ENCODE peak calls at places on chromosomes 13 and 19, in six cellular contexts. O is uterus, T is thyroid gland, E is HCT116, M is transverse colon, R is H1. X is an unnamed sample.

GRCh38 chr13:31742102-31742695 is 2.9 kb downstream of the RXFP2 start:
- DNase-seq in M (peak; percentile 55), O (peak; percentile 72), R (peak; percentile 83), E (peak; percentile 40), T (peak; percentile 59), X (peak; percentile 55)

GRCh38 chr19:7460562-7460966 is 28.3 kb downstream of the PEX11G start:
- DNase-seq in E (no peak), T (no peak), M (no peak), R (no peak), O (no peak), X (no peak)

GRCh38 chr19:43468354-43469159 is 3.1 kb upstream of the LYPD3 start:
- DNase-seq in M (no peak), O (no peak), T (no peak), R (no peak), E (no peak), X (no peak)

GRCh38 chr13:40639226-40639681 is 27.2 kb downstream of the FOXO1 start:
- DNase-seq in E (no peak), T (no peak), M (no peak), R (no peak), O (no peak), X (no peak)

GRCh38 chr19:42176649-42176989 is 40.9 kb downstream of the DEDD2 start:
- DNase-seq in R (peak; percentile 67), E (no peak), O (no peak), M (no peak), T (no peak), X (no peak)

GRCh38 chr13:32314271-32314967 is 744 bp downstream of the ZAR1L start:
- DNase-seq in T (no peak), R (no peak), M (peak; percentile 28), E (no peak), O (peak; percentile 18), X (no peak)

GRCh38 chr13:110226051-110226562 is 80.8 kb downstream of the COL4A1 start:
- DNase-seq in R (no peak), O (no peak), E (no peak), T (no peak), M (no peak), X (no peak)

GRCh38 chr13:90395846-90396245 is 951.6 kb upstream of the MIR17HG start:
- DNase-seq in O (no peak), E (no peak), T (no peak), R (no peak), M (no peak), X (no peak)

GRCh38 chr19:7606289-7606688 is 10.6 kb downstream of the CAMSAP3 start:
- DNase-seq in R (no peak), T (no peak), M (no peak), O (no peak), E (no peak), X (no peak)

GRCh38 chr13:74136089-74136658 is 2.0 kb upstream of the KLF12 start:
- DNase-seq in T (peak; percentile 4), M (peak; percentile 31), O (no peak), R (no peak), E (no peak), X (no peak)

GRCh38 chr13:42477588-42478190 is 96.3 kb upstream of the TNFSF11 start:
- DNase-seq in M (no peak), T (no peak), E (no peak), R (no peak), O (no peak), X (no peak)

GRCh38 chr19:28169168-28169862 is 1043.6 kb downstream of the UQCRFS1 start:
- DNase-seq in E (no peak), M (no peak), O (no peak), R (peak; percentile 51), T (no peak), X (no peak)

GRCh38 chr13:41813426-41813825 is 147.5 kb downstream of the VWA8 start:
- DNase-seq in R (no peak), M (no peak), E (no peak), O (no peak), T (no peak), X (no peak)

GRCh38 chr19:51799311-51799997 is 4.5 kb downstream of the FPR3 start:
- DNase-seq in R (no peak), M (peak; percentile 58), T (peak; percentile 41), O (peak; percentile 78), E (no peak), X (peak; percentile 87)

GRCh38 chr13:104841110-104841509 is 1694.4 kb downstream of the EFNB2 start:
- DNase-seq in O (no peak), T (no peak), M (no peak), R (no peak), E (no peak), X (no peak)

GRCh38 chr13:110771194-110771593 is 57.7 kb downstream of the ING1 start:
- DNase-seq in M (no peak), R (no peak), O (peak; percentile 31), T (no peak), E (no peak), X (no peak)

GRCh38 chr13:35781044-35781443 is 304.6 kb upstream of the MAB21L1 start:
- DNase-seq in E (no peak), M (no peak), R (no peak), T (no peak), O (no peak), X (no peak)

GRCh38 chr13:44747179-44747578 is 171.0 kb upstream of the TSC22D1 start:
- DNase-seq in T (peak; percentile 26), E (no peak), O (no peak), R (no peak), M (no peak), X (no peak)

GRCh38 chr19:867855-868457 is 8.5 kb downstream of the CFD start:
- DNase-seq in T (no peak), R (no peak), O (no peak), E (no peak), M (no peak), X (no peak)

GRCh38 chr13:53250272-53250875 is 221.8 kb downstream of the OLFM4 start:
- DNase-seq in T (peak; percentile 11), O (no peak), E (peak; percentile 56), R (no peak), M (no peak), X (peak; percentile 18)

GRCh38 chr19:2081873-2082810 is 14.0 kb downstream of the MOB3A start:
- DNase-seq in R (no peak), E (no peak), O (no peak), M (peak; percentile 64), T (no peak), X (no peak)

GRCh38 chr19:16309653-16310052 is 15.0 kb upstream of the KLF2 start:
- DNase-seq in M (no peak), E (no peak), R (no peak), T (no peak), O (no peak), X (no peak)

DNA sequence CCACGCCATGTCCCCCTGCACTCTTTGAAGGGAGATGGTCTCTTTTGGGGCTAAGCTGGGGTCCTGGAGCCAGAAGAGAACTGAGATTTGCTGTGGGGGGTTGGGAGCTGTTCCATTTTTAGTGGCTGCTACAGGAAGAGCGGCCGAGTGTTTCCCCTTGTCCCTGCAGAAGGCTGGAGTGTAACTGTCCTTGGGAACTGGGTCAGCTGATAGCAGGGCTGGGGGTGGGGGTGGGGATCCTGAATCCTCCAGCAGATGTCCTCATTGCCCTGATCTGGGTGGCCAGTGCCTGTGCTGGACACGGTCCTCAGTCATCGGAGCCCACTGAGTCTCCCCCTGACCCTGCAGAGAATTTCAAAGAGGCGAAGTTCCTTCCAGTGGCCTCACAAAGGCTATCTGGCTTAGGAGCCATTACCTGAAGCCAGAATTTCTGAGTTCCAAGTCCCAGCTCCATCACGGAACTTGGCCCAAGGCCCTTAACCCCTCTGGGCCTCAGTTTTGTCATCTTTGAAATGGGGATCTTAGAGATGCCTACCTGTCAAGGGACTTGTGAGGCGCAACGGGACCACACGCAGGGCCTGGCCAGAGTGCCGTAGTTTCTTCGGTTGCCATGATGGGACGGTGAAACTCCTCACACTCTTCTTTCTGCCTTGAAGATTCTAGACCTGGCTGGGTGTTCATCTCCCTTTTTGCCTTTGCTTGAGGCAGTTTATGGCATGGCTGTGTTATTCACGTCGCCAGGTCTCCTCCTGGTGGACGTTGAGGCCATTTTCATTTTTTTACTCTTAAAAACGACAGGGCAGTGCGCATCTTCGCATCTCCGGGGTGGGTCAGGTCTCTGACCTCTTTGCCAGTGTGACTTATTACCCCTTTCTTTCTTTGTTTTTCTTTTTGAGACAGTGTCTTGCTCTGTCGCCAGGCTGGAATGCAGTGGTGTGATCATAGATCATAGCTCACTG is 51.9 kb downstream of the DNM2 start:
- DNase-seq in R (no peak), O (peak; percentile 50), T (no peak), M (peak; percentile 31), E (no peak), X (no peak)
- TF ChIP-seq CTCF in R (peak; percentile 15), O (peak; percentile 21), T (no peak), M (peak; percentile 57), E (peak; percentile 26), X (no peak)

GRCh38 chr13:76885203-76886004 is 801 bp downstream of the KCTD12 start:
- DNase-seq in R (peak; percentile 75), O (peak; percentile 77), M (peak; percentile 70), T (peak; percentile 67), E (no peak), X (peak; percentile 95)

GRCh38 chr13:76886005-76886291 is 257 bp downstream of the KCTD12 start:
- DNase-seq in E (no peak), O (peak; percentile 35), M (no peak), T (no peak), R (peak; percentile 77), X (no peak)

GRCh38 chr13:76884571-76885202 is 1.5 kb downstream of the KCTD12 start:
- DNase-seq in M (no peak), T (no peak), R (no peak), E (no peak), O (peak; percentile 36), X (no peak)

GRCh38 chr13:76882431-76882830 is 3.8 kb downstream of the KCTD12 start:
- DNase-seq in O (no peak), T (no peak), M (peak; percentile 11), E (no peak), R (no peak), X (peak; percentile 58)

GRCh38 chr13:76884167-76884566 is 2.0 kb downstream of the KCTD12 start:
- DNase-seq in T (peak; percentile 51), M (peak; percentile 17), E (no peak), R (no peak), O (peak; percentile 50), X (no peak)
- H3K4me3 ChIP-seq in T (peak overlapping the region; percentile 67), M (peak overlapping the region; percentile 64), E (no peak overlapping the region), R (no peak overlapping the region), O (peak overlapping the region; percentile 88), X (peak overlapping the region; percentile 75)

DNA sequence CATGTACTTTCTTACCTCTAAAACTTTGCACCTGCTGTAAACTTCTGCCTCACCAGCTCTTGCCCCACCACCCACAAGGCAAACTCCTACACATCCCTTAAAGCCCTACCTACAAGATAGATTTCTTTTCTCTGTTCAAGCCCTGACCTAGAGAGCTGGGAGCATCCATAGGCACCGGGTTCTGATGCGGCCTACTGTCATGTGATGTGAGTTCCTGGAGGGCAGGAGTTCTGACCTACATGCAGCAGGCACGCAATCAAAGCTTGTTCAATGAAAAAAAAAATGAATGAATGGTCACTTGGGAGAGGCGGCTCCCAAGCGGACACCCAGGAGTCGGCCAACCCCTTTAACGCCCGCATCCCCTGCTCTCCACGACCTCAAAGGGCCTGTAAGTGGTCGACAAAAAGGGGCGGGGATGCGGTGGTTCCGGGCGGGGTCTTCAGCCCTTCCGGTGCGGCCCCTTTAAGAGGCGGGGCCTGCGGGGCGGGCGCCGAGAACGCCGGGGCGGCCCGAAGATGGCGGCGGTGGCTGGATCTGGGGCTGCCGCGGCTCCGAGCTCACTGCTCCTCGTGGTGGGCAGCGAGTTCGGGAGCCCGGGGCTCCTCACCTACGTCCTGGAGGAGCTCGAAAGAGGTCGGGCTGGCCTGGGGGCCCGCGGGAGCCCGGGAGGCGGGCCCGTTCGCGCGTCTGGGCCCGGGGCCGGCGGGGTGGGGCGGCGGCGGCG is at the start of gene MAP1S:
- DNase-seq in O (peak; percentile 34), E (no peak), T (peak; percentile 47), R (peak; percentile 91), M (peak; percentile 63), X (no peak)
- TF ChIP-seq POLR2A in O (peak; percentile 68), E (peak; percentile 68), T (no peak), R (peak; percentile 89), M (peak; percentile 73), X (no peak)

GRCh38 chr19:19385131-19385899 is 20.2 kb upstream of the GATAD2A start:
- DNase-seq in T (peak; percentile 100), E (peak; percentile 99), M (peak; percentile 100), O (peak; percentile 99), R (peak; percentile 99), X (peak; percentile 100)
- TF ChIP-seq CTCF in T (no peak), E (no peak), M (no peak), O (peak; percentile 15), R (no peak), X (no peak)

X was measured in lower leg skin.